ENCODE peak calls at places on chromosomes 6 and 20, in ten cellular contexts. T is tibial nerve; H is progenitor cell of endocrine pancreas; V is naive thymus-derived CD8-positive, alpha-beta T cell; Q is fibroblast of gingiva; I is effector CD4-positive, alpha-beta T cell; D is NCI-H2227 treated with DMSO at 0.1 percent for 48 hours; L is effector memory CD4-positive, alpha-beta T cell; E is activated T-helper 1 cell treated with anti-CD3 and anti-CD28 coated beads, Interleukin-2, amount 50 U/mL, for 16 hours; O is Daoy. K is an unnamed sample.
A peak's percentile ranks its signal among the peaks of the same experiment; 100 is the strongest.

GRCh38 chr20:37904008-37904675 is 1.2 kb downstream of the VSTM2L start:
- DNase-seq in O (no peak), L (no peak), D (no peak), T (no peak), Q (no peak), V (no peak), H (no peak), I (no peak), E (no peak), K (no peak)

GRCh38 chr6:163790296-163790840 is 375.9 kb downstream of the QKI start:
- DNase-seq in T (peak; percentile 72), E (no peak), L (no peak), O (no peak), V (no peak), H (no peak), I (no peak), Q (no peak), D (no peak), K (no peak)

GRCh38 chr20:36017034-36017951 is 48.9 kb downstream of the CNBD2 start:
- DNase-seq in Q (peak; percentile 83), D (peak; percentile 17), V (no peak), H (no peak), E (no peak), T (peak; percentile 45), L (no peak), I (no peak), O (peak; percentile 43), K (no peak)

GRCh38 chr6:110015206-110015605 is 37.1 kb downstream of the GPR6 start:
- DNase-seq in T (no peak), E (no peak), O (no peak), H (no peak), I (no peak), Q (no peak), V (no peak), D (no peak), L (no peak), K (no peak)

GRCh38 chr20:32523613-32524218 is 61.4 kb downstream of the NOL4L start:
- DNase-seq in D (no peak), I (no peak), L (no peak), H (no peak), T (no peak), V (no peak), Q (no peak), O (no peak), E (no peak), K (no peak)

GRCh38 chr6:72283571-72283970 is 338.3 kb upstream of the KCNQ5 start:
- DNase-seq in D (no peak), O (no peak), L (no peak), T (no peak), E (no peak), I (no peak), H (no peak), V (no peak), Q (no peak), K (no peak)

GRCh38 chr6:101011165-101011564 is 130.0 kb upstream of the ASCC3 start:
- DNase-seq in O (no peak), H (no peak), Q (no peak), I (no peak), D (no peak), L (no peak), E (no peak), T (no peak), V (no peak), K (no peak)

GRCh38 chr6:118591897-118592296 is 43.8 kb downstream of the PLN start:
- DNase-seq in L (no peak), H (no peak), V (no peak), I (no peak), D (no peak), Q (no peak), E (no peak), T (no peak), O (no peak), K (no peak)

GRCh38 chr6:102085257-102085656 is 691.7 kb downstream of the GRIK2 start:
- DNase-seq in I (no peak), Q (no peak), E (no peak), H (no peak), O (no peak), V (no peak), L (no peak), T (no peak), D (no peak), K (no peak)

GRCh38 chr6:131051316-131051715 is 11.7 kb downstream of the EPB41L2 start:
- DNase-seq in I (no peak), V (no peak), L (no peak), D (no peak), O (no peak), Q (no peak), E (no peak), T (no peak), H (no peak), K (no peak)